ENCODE peak calls at places on chromosomes 13 and 19, in four cellular contexts. J, U, L and O are unnamed samples.
A peak's percentile ranks its signal among the peaks of the same experiment; 100 is the strongest.

GRCh38 chr13:29402168-29402621 is 193.3 kb downstream of the SLC7A1 start:
- DNase-seq in J (no peak), U (no peak), L (no peak), O (no peak)

GRCh38 chr19:5341981-5342380 is 1.4 kb upstream of the PTPRS start:
- DNase-seq in J (no peak), U (no peak), L (no peak), O (no peak)

GRCh38 chr19:50230379-50231351 is 27.2 kb downstream of the MYH14 start:
- DNase-seq in J (no peak), U (no peak), L (no peak), O (no peak)

GRCh38 chr13:26220575-26220974 is 1.5 kb downstream of the RNF6 start:
- DNase-seq in J (peak; percentile 81), U (no peak), L (no peak), O (no peak)

GRCh38 chr13:108326318-108326717 is 56.8 kb downstream of the TNFSF13B start:
- DNase-seq in J (no peak), U (peak; percentile 10), L (no peak), O (peak; percentile 84)

GRCh38 chr19:39848392-39848791 is 2.2 kb upstream of the FBL start:
- DNase-seq in J (no peak), U (no peak), L (no peak), O (no peak)

GRCh38 chr13:109166807-109167206 is 537.4 kb downstream of the MYO16 start:
- DNase-seq in J (no peak), U (no peak), L (no peak), O (no peak)

GRCh38 chr13:50742353-50742752 is 101.1 kb downstream of the DLEU7 start:
- DNase-seq in J (no peak), U (no peak), L (no peak), O (no peak)

GRCh38 chr19:41304706-41305483 is 5.1 kb upstream of the CCDC97 start:
- DNase-seq in J (no peak), U (no peak), L (no peak), O (no peak)

GRCh38 chr13:112172641-112173171 is 105.8 kb downstream of the SOX1 start:
- DNase-seq in J (no peak), U (no peak), L (no peak), O (no peak)

GRCh38 chr13:89514534-89515312 is 1832.8 kb upstream of the MIR17HG start:
- DNase-seq in J (peak; percentile 94), U (no peak), L (no peak), O (no peak)

GRCh38 chr13:20161275-20161950 is 561 bp upstream of the GJA3 start:
- DNase-seq in J (no peak), U (no peak), L (no peak), O (no peak)

GRCh38 chr13:66996503-66996902 is 233.6 kb downstream of the PCDH9 start:
- DNase-seq in J (peak; percentile 28), U (no peak), L (no peak), O (no peak)

GRCh38 chr13:51844862-51845573 is at the start of gene TMEM272:
- DNase-seq in J (no peak), U (peak; percentile 16), L (no peak), O (peak; percentile 41)

GRCh38 chr19:35476149-35476548 is 14.1 kb downstream of the KRTDAP start:
- DNase-seq in J (no peak), U (no peak), L (no peak), O (no peak)

GRCh38 chr13:31056650-31057275 is 104.9 kb downstream of the HSPH1 start:
- DNase-seq in J (no peak), U (no peak), L (no peak), O (no peak)

GRCh38 chr19:13044160-13044853 is 49.0 kb downstream of the NFIX start:
- DNase-seq in J (peak; percentile 43), U (peak; percentile 81), L (no peak), O (no peak)

GRCh38 chr13:31797154-31797775 is 57.9 kb downstream of the RXFP2 start:
- DNase-seq in J (peak; percentile 29), U (peak; percentile 23), L (no peak), O (peak; percentile 10)